ENCODE peak calls at places on chromosomes 6 and 20, in five cellular contexts. One of them, this sample, is unnamed.

GRCh38 chr6:4852938-4853337 is 76.7 kb downstream of the CDYL start:
- DNase-seq in sigmoid colon: no peak
- DNase-seq in endothelial cell of umbilical vein: no peak
- DNase-seq in right lobe of liver: no peak
- DNase-seq in A549: no peak
- DNase-seq in this sample: no peak

GRCh38 chr6:69917834-69918233 is 51.5 kb downstream of the COL19A1 start:
- DNase-seq in A549: no peak
- DNase-seq in right lobe of liver: no peak
- DNase-seq in endothelial cell of umbilical vein: no peak
- DNase-seq in sigmoid colon: no peak
- DNase-seq in this sample: no peak

GRCh38 chr6:28811873-28812272 is 111.9 kb downstream of the TRIM27 start:
- DNase-seq in endothelial cell of umbilical vein: no peak
- DNase-seq in A549: no peak
- DNase-seq in sigmoid colon: no peak
- DNase-seq in right lobe of liver: no peak
- DNase-seq in this sample: peak

GRCh38 chr20:20205862-20206236 is 153.5 kb downstream of the CFAP61 start:
- DNase-seq in right lobe of liver: no peak
- DNase-seq in sigmoid colon: no peak
- DNase-seq in endothelial cell of umbilical vein: no peak
- DNase-seq in A549: no peak
- DNase-seq in this sample: no peak

GRCh38 chr6:41688256-41688965 is 47.0 kb downstream of the TFEB start:
- DNase-seq in A549: no peak
- DNase-seq in sigmoid colon: no peak
- DNase-seq in endothelial cell of umbilical vein: no peak
- DNase-seq in right lobe of liver: peak
- DNase-seq in this sample: no peak

GRCh38 chr6:157461000-157461915 is 80.3 kb downstream of the ZDHHC14 start:
- DNase-seq in endothelial cell of umbilical vein: peak
- DNase-seq in A549: no peak
- DNase-seq in right lobe of liver: no peak
- DNase-seq in sigmoid colon: no peak
- DNase-seq in this sample: peak

GRCh38 chr6:137033828-137034227 is 10.9 kb downstream of the IL20RA start:
- DNase-seq in sigmoid colon: no peak
- DNase-seq in right lobe of liver: no peak
- DNase-seq in A549: no peak
- DNase-seq in endothelial cell of umbilical vein: no peak
- DNase-seq in this sample: no peak

GRCh38 chr20:38092260-38092857 is 58.8 kb downstream of the RPRD1B start:
- DNase-seq in A549: no peak
- DNase-seq in right lobe of liver: no peak
- DNase-seq in sigmoid colon: no peak
- DNase-seq in endothelial cell of umbilical vein: no peak
- DNase-seq in this sample: no peak

GRCh38 chr6:39887692-39888450 is 46.4 kb downstream of the MOCS1 start:
- DNase-seq in A549: no peak
- DNase-seq in endothelial cell of umbilical vein: peak
- DNase-seq in right lobe of liver: no peak
- DNase-seq in sigmoid colon: peak
- DNase-seq in this sample: no peak

GRCh38 chr6:56996401-56996800 is 41.5 kb downstream of the BEND6 start:
- DNase-seq in endothelial cell of umbilical vein: no peak
- DNase-seq in sigmoid colon: no peak
- DNase-seq in A549: no peak
- DNase-seq in right lobe of liver: no peak
- DNase-seq in this sample: no peak

GRCh38 chr20:40667503-40667902 is 21.5 kb downstream of the MAFB start:
- DNase-seq in endothelial cell of umbilical vein: no peak
- DNase-seq in right lobe of liver: no peak
- DNase-seq in sigmoid colon: no peak
- DNase-seq in A549: no peak
- DNase-seq in this sample: no peak

GRCh38 chr6:124960757-124961467 is 1.3 kb upstream of the RNF217 start:
- DNase-seq in sigmoid colon: no peak
- DNase-seq in endothelial cell of umbilical vein: peak
- DNase-seq in A549: no peak
- DNase-seq in right lobe of liver: no peak
- DNase-seq in this sample: no peak

GRCh38 chr6:52174118-52174517 is 12.1 kb upstream of the IL17A start:
- DNase-seq in right lobe of liver: no peak
- DNase-seq in A549: no peak
- DNase-seq in sigmoid colon: no peak
- DNase-seq in endothelial cell of umbilical vein: no peak
- DNase-seq in this sample: no peak

GRCh38 chr6:71533939-71534379 is 245.3 kb downstream of the OGFRL1 start:
- DNase-seq in right lobe of liver: no peak
- DNase-seq in endothelial cell of umbilical vein: peak
- DNase-seq in A549: peak
- DNase-seq in sigmoid colon: no peak
- DNase-seq in this sample: peak

GRCh38 chr20:41213150-41213820 is 75.9 kb downstream of the PLCG1 start:
- DNase-seq in endothelial cell of umbilical vein: peak
- DNase-seq in sigmoid colon: no peak
- DNase-seq in right lobe of liver: no peak
- DNase-seq in A549: no peak
- DNase-seq in this sample: peak

GRCh38 chr6:116447496-116448011 is 13.6 kb upstream of the CALHM6 start:
- DNase-seq in endothelial cell of umbilical vein: no peak
- DNase-seq in sigmoid colon: no peak
- DNase-seq in A549: no peak
- DNase-seq in right lobe of liver: no peak
- DNase-seq in this sample: no peak

GRCh38 chr20:29873946-29874345 is 1383.5 kb upstream of the DEFB115 start:
- DNase-seq in right lobe of liver: peak
- DNase-seq in sigmoid colon: peak
- DNase-seq in endothelial cell of umbilical vein: peak
- DNase-seq in A549: no peak
- DNase-seq in this sample: peak

GRCh38 chr20:43658068-43658722 is 8.7 kb upstream of the MYBL2 start:
- DNase-seq in sigmoid colon: no peak
- DNase-seq in right lobe of liver: no peak
- DNase-seq in A549: peak
- DNase-seq in endothelial cell of umbilical vein: no peak
- DNase-seq in this sample: peak

GRCh38 chr20:44800398-44801046 is 9.8 kb downstream of the RIMS4 start:
- DNase-seq in right lobe of liver: no peak
- DNase-seq in sigmoid colon: no peak
- DNase-seq in endothelial cell of umbilical vein: no peak
- DNase-seq in A549: no peak
- DNase-seq in this sample: no peak

GRCh38 chr6:118656822-118657451 is 5.5 kb upstream of the CEP85L start:
- DNase-seq in A549: no peak
- DNase-seq in sigmoid colon: no peak
- DNase-seq in right lobe of liver: no peak
- DNase-seq in endothelial cell of umbilical vein: no peak
- DNase-seq in this sample: no peak

GRCh38 chr6:38799529-38800184 is 84.5 kb downstream of the DNAH8 start:
- DNase-seq in A549: no peak
- DNase-seq in right lobe of liver: no peak
- DNase-seq in sigmoid colon: no peak
- DNase-seq in endothelial cell of umbilical vein: no peak
- DNase-seq in this sample: no peak

GRCh38 chr6:137401058-137401457 is 93.1 kb downstream of the OLIG3 start:
- DNase-seq in endothelial cell of umbilical vein: no peak
- DNase-seq in right lobe of liver: no peak
- DNase-seq in sigmoid colon: no peak
- DNase-seq in A549: no peak
- DNase-seq in this sample: no peak

GRCh38 chr20:58313366-58313765 is 3.9 kb downstream of the RAB22A start:
- DNase-seq in right lobe of liver: no peak
- DNase-seq in endothelial cell of umbilical vein: no peak
- DNase-seq in sigmoid colon: no peak
- DNase-seq in A549: no peak
- DNase-seq in this sample: no peak

GRCh38 chr20:63085087-63085861 is 78.5 kb upstream of the BHLHE23 start:
- DNase-seq in right lobe of liver: peak
- DNase-seq in sigmoid colon: peak
- DNase-seq in A549: no peak
- DNase-seq in endothelial cell of umbilical vein: no peak
- DNase-seq in this sample: no peak

GRCh38 chr6:29965873-29966601 is 23.7 kb downstream of the HLA-A start:
- DNase-seq in endothelial cell of umbilical vein: peak
- DNase-seq in sigmoid colon: peak
- DNase-seq in A549: peak
- DNase-seq in right lobe of liver: peak
- DNase-seq in this sample: peak
- TF ChIP-seq POLR2A in endothelial cell of umbilical vein: no peak
- TF ChIP-seq POLR2A in sigmoid colon: no peak
- TF ChIP-seq POLR2A in A549: no peak
- TF ChIP-seq POLR2A in right lobe of liver: peak
- TF ChIP-seq POLR2A in this sample: peak

DNA sequence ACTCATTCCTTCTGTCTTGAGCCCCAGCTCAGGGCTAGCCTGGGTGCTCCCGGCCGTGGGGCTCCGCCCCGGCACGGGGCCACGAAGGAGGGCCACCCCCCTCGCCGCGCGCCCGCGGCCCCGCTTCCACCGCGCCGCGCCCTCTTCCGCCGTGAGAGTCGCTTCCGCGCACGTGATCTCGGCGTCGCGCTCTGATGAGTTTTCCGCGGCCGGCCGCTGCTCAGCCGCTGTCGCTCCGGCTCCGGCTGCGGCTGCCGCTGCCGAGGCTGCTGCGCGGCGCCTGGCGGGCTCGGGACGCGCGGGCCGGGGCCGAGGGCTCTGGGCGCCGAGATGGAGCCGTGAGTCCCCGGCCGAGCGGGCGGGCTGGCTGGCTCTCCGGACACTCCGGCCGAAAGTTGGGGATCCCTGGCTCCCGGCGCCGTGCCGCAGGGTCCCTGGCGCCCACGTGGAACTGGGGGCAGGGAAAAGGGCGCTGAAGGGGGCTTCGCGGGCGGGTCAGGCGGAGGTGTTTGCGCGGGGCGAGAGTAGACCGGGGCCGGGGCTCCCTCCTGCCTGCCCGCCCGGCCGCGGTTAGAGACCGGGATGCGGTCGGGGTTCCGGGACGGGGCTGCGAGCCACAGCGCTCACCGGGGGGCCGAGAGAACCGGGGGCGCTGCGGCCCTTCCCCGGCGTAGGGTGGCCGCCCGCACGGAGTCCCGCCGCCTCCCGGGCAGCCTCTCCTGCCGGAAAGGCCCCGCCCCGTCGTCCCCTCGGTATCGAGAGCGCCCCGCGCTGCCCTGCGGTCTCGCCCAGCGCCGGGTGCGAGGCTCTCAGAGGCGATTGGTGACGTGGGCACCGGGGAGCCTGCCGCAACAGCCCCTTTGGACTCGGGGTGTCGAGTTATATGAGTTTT is at the start of gene TMEM181:
- DNase-seq in endothelial cell of umbilical vein: peak
- DNase-seq in right lobe of liver: peak
- DNase-seq in sigmoid colon: peak
- DNase-seq in A549: peak
- DNase-seq in this sample: peak
- TF ChIP-seq POLR2A in endothelial cell of umbilical vein: peak
- TF ChIP-seq POLR2A in right lobe of liver: peak
- TF ChIP-seq POLR2A in sigmoid colon: no peak
- TF ChIP-seq POLR2A in A549: peak
- TF ChIP-seq POLR2A in this sample: peak

GRCh38 chr6:2841264-2842138 is at the start of gene SERPINB1:
- DNase-seq in sigmoid colon: peak
- DNase-seq in right lobe of liver: peak
- DNase-seq in A549: peak
- DNase-seq in endothelial cell of umbilical vein: peak
- DNase-seq in this sample: peak
- TF ChIP-seq POLR2A in sigmoid colon: no peak
- TF ChIP-seq POLR2A in right lobe of liver: peak
- TF ChIP-seq POLR2A in A549: peak
- TF ChIP-seq POLR2A in endothelial cell of umbilical vein: no peak
- TF ChIP-seq POLR2A in this sample: peak

GRCh38 chr6:110188791-110189190 is 8.6 kb downstream of the CDC40 start:
- DNase-seq in sigmoid colon: no peak
- DNase-seq in A549: no peak
- DNase-seq in right lobe of liver: no peak
- DNase-seq in endothelial cell of umbilical vein: no peak
- DNase-seq in this sample: no peak

GRCh38 chr6:110195639-110196038 is 15.4 kb downstream of the CDC40 start:
- DNase-seq in sigmoid colon: no peak
- DNase-seq in right lobe of liver: no peak
- DNase-seq in A549: no peak
- DNase-seq in endothelial cell of umbilical vein: no peak
- DNase-seq in this sample: no peak

GRCh38 chr6:110196874-110197273 is 16.6 kb downstream of the CDC40 start:
- DNase-seq in endothelial cell of umbilical vein: no peak
- DNase-seq in right lobe of liver: no peak
- DNase-seq in A549: no peak
- DNase-seq in sigmoid colon: no peak
- DNase-seq in this sample: no peak

GRCh38 chr6:110190726-110191125 is 10.5 kb downstream of the CDC40 start:
- DNase-seq in sigmoid colon: no peak
- DNase-seq in right lobe of liver: no peak
- DNase-seq in A549: no peak
- DNase-seq in endothelial cell of umbilical vein: no peak
- DNase-seq in this sample: no peak

DNA sequence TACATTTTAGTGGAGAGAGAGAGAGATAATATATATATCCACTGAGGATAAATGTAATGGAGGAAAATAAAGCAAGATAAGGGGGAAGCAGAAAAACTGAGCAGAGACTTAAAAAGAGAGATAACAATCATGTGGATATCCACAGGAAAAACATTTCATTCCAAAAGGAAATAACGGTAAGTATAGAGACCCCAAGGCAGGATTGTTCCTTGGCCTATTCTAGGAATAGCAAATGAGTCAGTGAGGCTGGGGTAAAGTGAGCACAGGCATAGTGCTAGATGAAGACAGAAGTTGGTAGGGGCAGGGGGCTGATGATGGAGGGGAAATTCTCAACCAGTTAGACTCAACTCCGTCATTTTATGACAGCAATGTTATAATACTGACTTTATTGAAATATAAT is 11.2 kb downstream of the CDC40 start:
- DNase-seq in sigmoid colon: no peak
- DNase-seq in A549: no peak
- DNase-seq in right lobe of liver: no peak
- DNase-seq in endothelial cell of umbilical vein: peak
- DNase-seq in this sample: no peak
- TF ChIP-seq POLR2A in sigmoid colon: no peak
- TF ChIP-seq POLR2A in A549: no peak
- TF ChIP-seq POLR2A in right lobe of liver: no peak
- TF ChIP-seq POLR2A in endothelial cell of umbilical vein: no peak
- TF ChIP-seq POLR2A in this sample: no peak

This sample was measured in erythroblast.